ENCODE peak calls at places on chromosomes 6 and 20, in seven cellular contexts. One of them, this sample, is unnamed.

GRCh38 chr6:108768792-108769524 is 79.3 kb upstream of the ARMC2 start:
- DNase-seq in HCT116: no peak
- DNase-seq in thoracic aorta: no peak
- DNase-seq in upper lobe of right lung: no peak
- DNase-seq in substantia nigra: no peak
- DNase-seq in sigmoid colon: no peak
- DNase-seq in neural progenitor cell: no peak
- DNase-seq in this sample: no peak

GRCh38 chr20:43853174-43853803 is 61.4 kb upstream of the TOX2 start:
- DNase-seq in substantia nigra: no peak
- DNase-seq in HCT116: no peak
- DNase-seq in sigmoid colon: no peak
- DNase-seq in upper lobe of right lung: no peak
- DNase-seq in neural progenitor cell: no peak
- DNase-seq in thoracic aorta: no peak
- DNase-seq in this sample: no peak

GRCh38 chr6:88722691-88723090 is 240.7 kb downstream of the RNGTT start:
- DNase-seq in thoracic aorta: no peak
- DNase-seq in substantia nigra: no peak
- DNase-seq in sigmoid colon: no peak
- DNase-seq in neural progenitor cell: no peak
- DNase-seq in HCT116: no peak
- DNase-seq in upper lobe of right lung: no peak
- DNase-seq in this sample: no peak

GRCh38 chr6:53432318-53433161 is 83.8 kb upstream of the ELOVL5 start:
- DNase-seq in thoracic aorta: no peak
- DNase-seq in upper lobe of right lung: no peak
- DNase-seq in substantia nigra: no peak
- DNase-seq in HCT116: no peak
- DNase-seq in sigmoid colon: no peak
- DNase-seq in neural progenitor cell: no peak
- DNase-seq in this sample: peak; percentile 21

GRCh38 chr20:51861726-51862466 is 59.6 kb upstream of the SALL4 start:
- DNase-seq in HCT116: no peak
- DNase-seq in sigmoid colon: no peak
- DNase-seq in substantia nigra: no peak
- DNase-seq in neural progenitor cell: peak; percentile 16
- DNase-seq in upper lobe of right lung: no peak
- DNase-seq in thoracic aorta: no peak
- DNase-seq in this sample: no peak

GRCh38 chr6:164296411-164296810 is 881.9 kb downstream of the QKI start:
- DNase-seq in upper lobe of right lung: no peak
- DNase-seq in HCT116: no peak
- DNase-seq in thoracic aorta: no peak
- DNase-seq in substantia nigra: no peak
- DNase-seq in sigmoid colon: no peak
- DNase-seq in neural progenitor cell: no peak
- DNase-seq in this sample: no peak

GRCh38 chr20:15205719-15206118 is 868.3 kb upstream of the FLRT3 start:
- DNase-seq in HCT116: no peak
- DNase-seq in substantia nigra: no peak
- DNase-seq in neural progenitor cell: no peak
- DNase-seq in sigmoid colon: no peak
- DNase-seq in thoracic aorta: no peak
- DNase-seq in upper lobe of right lung: no peak
- DNase-seq in this sample: no peak

GRCh38 chr6:20156824-20157223 is 55.4 kb downstream of the MBOAT1 start:
- DNase-seq in HCT116: no peak
- DNase-seq in substantia nigra: no peak
- DNase-seq in upper lobe of right lung: no peak
- DNase-seq in sigmoid colon: no peak
- DNase-seq in neural progenitor cell: no peak
- DNase-seq in thoracic aorta: no peak
- DNase-seq in this sample: no peak

GRCh38 chr20:36666181-36666740 is 20.3 kb upstream of the SLA2 start:
- DNase-seq in upper lobe of right lung: no peak
- DNase-seq in HCT116: no peak
- DNase-seq in sigmoid colon: no peak
- DNase-seq in neural progenitor cell: no peak
- DNase-seq in substantia nigra: no peak
- DNase-seq in thoracic aorta: no peak
- DNase-seq in this sample: peak; percentile 28

GRCh38 chr6:29656157-29656556 is 735 bp upstream of the MOG start:
- DNase-seq in upper lobe of right lung: no peak
- DNase-seq in HCT116: no peak
- DNase-seq in neural progenitor cell: no peak
- DNase-seq in sigmoid colon: no peak
- DNase-seq in thoracic aorta: no peak
- DNase-seq in substantia nigra: no peak
- DNase-seq in this sample: no peak

GRCh38 chr6:1786455-1787108 is 176.9 kb downstream of the FOXC1 start:
- DNase-seq in thoracic aorta: no peak
- DNase-seq in sigmoid colon: no peak
- DNase-seq in upper lobe of right lung: no peak
- DNase-seq in neural progenitor cell: no peak
- DNase-seq in substantia nigra: no peak
- DNase-seq in HCT116: no peak
- DNase-seq in this sample: no peak

GRCh38 chr6:21594427-21595264 is 1.1 kb downstream of the SOX4 start:
- DNase-seq in neural progenitor cell: peak; percentile 64
- DNase-seq in HCT116: no peak
- DNase-seq in upper lobe of right lung: peak; percentile 89
- DNase-seq in substantia nigra: peak; percentile 25
- DNase-seq in sigmoid colon: peak; percentile 81
- DNase-seq in thoracic aorta: peak; percentile 9
- DNase-seq in this sample: peak; percentile 54

GRCh38 chr6:135129139-135129867 is 51.8 kb upstream of the MYB start:
- DNase-seq in upper lobe of right lung: no peak
- DNase-seq in substantia nigra: no peak
- DNase-seq in thoracic aorta: no peak
- DNase-seq in neural progenitor cell: no peak
- DNase-seq in sigmoid colon: no peak
- DNase-seq in HCT116: no peak
- DNase-seq in this sample: peak; percentile 54

GRCh38 chr6:105428342-105428957 is 25.6 kb upstream of the PREP start:
- DNase-seq in sigmoid colon: no peak
- DNase-seq in upper lobe of right lung: no peak
- DNase-seq in substantia nigra: no peak
- DNase-seq in neural progenitor cell: no peak
- DNase-seq in thoracic aorta: no peak
- DNase-seq in HCT116: peak; percentile 33
- DNase-seq in this sample: no peak

GRCh38 chr6:149328083-149328482 is 10.6 kb downstream of the TAB2 start:
- DNase-seq in sigmoid colon: no peak
- DNase-seq in neural progenitor cell: no peak
- DNase-seq in HCT116: no peak
- DNase-seq in upper lobe of right lung: no peak
- DNase-seq in thoracic aorta: no peak
- DNase-seq in substantia nigra: no peak
- DNase-seq in this sample: no peak

GRCh38 chr6:84753173-84753572 is 11.2 kb downstream of the TBX18 start:
- DNase-seq in substantia nigra: no peak
- DNase-seq in HCT116: no peak
- DNase-seq in upper lobe of right lung: no peak
- DNase-seq in neural progenitor cell: no peak
- DNase-seq in sigmoid colon: no peak
- DNase-seq in thoracic aorta: no peak
- DNase-seq in this sample: no peak

GRCh38 chr6:4607026-4607704 is 169.0 kb upstream of the CDYL start:
- DNase-seq in thoracic aorta: no peak
- DNase-seq in neural progenitor cell: no peak
- DNase-seq in sigmoid colon: no peak
- DNase-seq in upper lobe of right lung: no peak
- DNase-seq in substantia nigra: no peak
- DNase-seq in HCT116: peak; percentile 53
- DNase-seq in this sample: no peak
- H3K27ac ChIP-seq in thoracic aorta: peak overlapping the region; percentile 49
- H3K27ac ChIP-seq in neural progenitor cell: no peak overlapping the region
- H3K27ac ChIP-seq in sigmoid colon: no peak overlapping the region
- H3K27ac ChIP-seq in upper lobe of right lung: no peak overlapping the region
- H3K27ac ChIP-seq in substantia nigra: peak overlapping the region; percentile 75
- H3K27ac ChIP-seq in HCT116: peak overlapping the region; percentile 23
- H3K27ac ChIP-seq in this sample: no peak overlapping the region

GRCh38 chr20:58308680-58309527 is 611 bp upstream of the RAB22A start:
- DNase-seq in substantia nigra: peak; percentile 17
- DNase-seq in upper lobe of right lung: peak; percentile 87
- DNase-seq in thoracic aorta: no peak
- DNase-seq in neural progenitor cell: peak; percentile 76
- DNase-seq in HCT116: no peak
- DNase-seq in sigmoid colon: peak; percentile 88
- DNase-seq in this sample: peak; percentile 21
- H3K27ac ChIP-seq in substantia nigra: peak overlapping the region; percentile 82
- H3K27ac ChIP-seq in upper lobe of right lung: peak overlapping the region; percentile 72
- H3K27ac ChIP-seq in thoracic aorta: peak overlapping the region; percentile 68
- H3K27ac ChIP-seq in neural progenitor cell: no peak overlapping the region
- H3K27ac ChIP-seq in HCT116: peak overlapping the region; percentile 56
- H3K27ac ChIP-seq in sigmoid colon: peak overlapping the region; percentile 79
- H3K27ac ChIP-seq in this sample: no peak overlapping the region

GRCh38 chr20:24134284-24134683 is 145.7 kb upstream of the GGTLC1 start:
- DNase-seq in thoracic aorta: no peak
- DNase-seq in substantia nigra: no peak
- DNase-seq in neural progenitor cell: no peak
- DNase-seq in upper lobe of right lung: no peak
- DNase-seq in sigmoid colon: peak; percentile 43
- DNase-seq in HCT116: no peak
- DNase-seq in this sample: no peak
- H3K27ac ChIP-seq in thoracic aorta: no peak overlapping the region
- H3K27ac ChIP-seq in substantia nigra: no peak overlapping the region
- H3K27ac ChIP-seq in neural progenitor cell: no peak overlapping the region
- H3K27ac ChIP-seq in upper lobe of right lung: no peak overlapping the region
- H3K27ac ChIP-seq in sigmoid colon: no peak overlapping the region
- H3K27ac ChIP-seq in HCT116: no peak overlapping the region
- H3K27ac ChIP-seq in this sample: peak overlapping the region; percentile 55

GRCh38 chr6:35686441-35686840 is 2.3 kb downstream of the FKBP5 start:
- DNase-seq in substantia nigra: no peak
- DNase-seq in HCT116: no peak
- DNase-seq in thoracic aorta: no peak
- DNase-seq in neural progenitor cell: no peak
- DNase-seq in upper lobe of right lung: no peak
- DNase-seq in sigmoid colon: no peak
- DNase-seq in this sample: no peak
- H3K27ac ChIP-seq in substantia nigra: no peak overlapping the region
- H3K27ac ChIP-seq in HCT116: no peak overlapping the region
- H3K27ac ChIP-seq in thoracic aorta: peak overlapping the region; percentile 97
- H3K27ac ChIP-seq in neural progenitor cell: no peak overlapping the region
- H3K27ac ChIP-seq in upper lobe of right lung: peak overlapping the region; percentile 95
- H3K27ac ChIP-seq in sigmoid colon: peak overlapping the region; percentile 100
- H3K27ac ChIP-seq in this sample: no peak overlapping the region

DNA sequence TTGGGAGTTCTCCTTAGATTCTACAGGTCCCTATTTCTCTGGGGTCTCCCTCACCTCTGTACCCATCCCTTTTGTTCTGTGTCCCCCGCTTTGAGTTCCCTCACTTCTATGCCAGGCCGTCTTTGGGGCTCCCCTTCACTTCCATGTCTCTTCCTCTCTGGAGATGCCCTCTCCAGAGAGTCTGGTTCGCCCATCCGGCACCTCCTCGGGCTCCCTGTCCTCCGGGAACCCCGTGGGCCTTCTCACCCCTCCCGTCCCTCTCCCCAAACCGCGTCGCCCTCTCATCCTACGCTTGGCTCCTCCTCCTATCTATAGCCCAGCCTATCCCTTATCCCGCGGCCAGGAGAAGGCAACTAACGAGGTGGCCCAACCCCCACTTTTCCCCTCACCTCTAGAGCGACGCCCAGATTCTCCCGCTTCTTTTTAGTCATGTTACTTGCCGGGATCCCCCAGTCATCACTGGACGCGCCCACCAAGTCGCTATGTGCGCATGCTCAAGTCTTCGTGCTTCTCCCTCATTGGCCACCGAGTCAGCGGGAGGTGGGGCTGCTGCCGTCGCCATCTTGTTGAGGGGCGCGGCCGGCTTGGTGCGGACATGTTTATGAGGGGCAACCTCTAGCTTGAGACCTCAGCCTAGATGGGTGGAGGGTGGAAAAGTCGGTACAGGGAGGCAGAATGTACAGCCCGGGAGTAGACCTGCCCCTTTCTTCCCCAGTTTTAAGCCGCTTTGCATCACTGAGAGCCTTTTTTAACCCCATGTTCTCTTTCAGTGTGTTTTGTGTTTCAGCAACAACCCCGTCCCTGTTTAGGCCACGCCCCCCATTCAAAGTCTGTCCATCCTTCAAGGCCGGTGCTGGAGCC is at the start of gene CCDC167:
- DNase-seq in HCT116: peak; percentile 97
- DNase-seq in thoracic aorta: peak; percentile 96
- DNase-seq in substantia nigra: peak; percentile 74
- DNase-seq in neural progenitor cell: peak; percentile 100
- DNase-seq in upper lobe of right lung: peak; percentile 97
- DNase-seq in sigmoid colon: peak; percentile 97
- DNase-seq in this sample: peak; percentile 95
- H3K27ac ChIP-seq in HCT116: peak within 1 kb of the TSS; percentile 68
- H3K27ac ChIP-seq in thoracic aorta: no peak within 1 kb of the TSS
- H3K27ac ChIP-seq in substantia nigra: peak within 1 kb of the TSS; percentile 54
- H3K27ac ChIP-seq in neural progenitor cell: peak within 1 kb of the TSS; percentile 36
- H3K27ac ChIP-seq in upper lobe of right lung: peak within 1 kb of the TSS; percentile 12
- H3K27ac ChIP-seq in sigmoid colon: peak within 1 kb of the TSS; percentile 57
- H3K27ac ChIP-seq in this sample: peak within 1 kb of the TSS; percentile 53

This sample was measured in HL-60.